ENCODE peak calls at places on chromosomes 13 and 19, in four cellular contexts. H is tibial nerve; X is spleen; M is CD4-positive, alpha-beta T cell. W is an unnamed sample.

GRCh38 chr13:106533940-106534843 is 1.3 kb downstream of the EFNB2 start:
- DNase-seq in H (peak; percentile 44), X (peak; percentile 86), M (no peak), W (peak; percentile 24)

GRCh38 chr19:2199215-2199614 is 35.5 kb downstream of the DOT1L start:
- DNase-seq in H (no peak), X (no peak), M (no peak), W (peak; percentile 35)

GRCh38 chr19:30153326-30154210 is 211.5 kb downstream of the URI1 start:
- DNase-seq in H (no peak), X (no peak), M (no peak), W (no peak)

GRCh38 chr13:113552786-113553540 is 31.6 kb upstream of the TFDP1 start:
- DNase-seq in H (no peak), X (peak; percentile 83), M (no peak), W (peak; percentile 43)

GRCh38 chr13:85286081-85286480 is 513.1 kb downstream of the SLITRK6 start:
- DNase-seq in H (no peak), X (no peak), M (no peak), W (no peak)

GRCh38 chr13:64675256-64675892 is 2554.8 kb downstream of the PCDH9 start:
- DNase-seq in H (no peak), X (no peak), M (no peak), W (no peak)

GRCh38 chr13:23467048-23467931 is 33.8 kb upstream of the SACS start:
- DNase-seq in H (no peak), X (peak; percentile 79), M (no peak), W (no peak)

GRCh38 chr13:40469581-40470282 is 196.7 kb downstream of the FOXO1 start:
- DNase-seq in H (no peak), X (no peak), M (no peak), W (no peak)

GRCh38 chr13:25608181-25608580 is 236.4 kb downstream of the ATP8A2 start:
- DNase-seq in H (no peak), X (no peak), M (no peak), W (no peak)

GRCh38 chr13:76868451-76868850 is 17.8 kb downstream of the KCTD12 start:
- DNase-seq in H (no peak), X (no peak), M (no peak), W (no peak)

GRCh38 chr13:54078271-54078670 is 1049.7 kb downstream of the OLFM4 start:
- DNase-seq in H (no peak), X (no peak), M (no peak), W (no peak)

GRCh38 chr13:99982021-99982740 is 597 bp downstream of the ZIC2 start:
- DNase-seq in H (no peak), X (peak; percentile 80), M (no peak), W (peak; percentile 47)

GRCh38 chr13:65932587-65933239 is 1297.4 kb downstream of the PCDH9 start:
- DNase-seq in H (no peak), X (no peak), M (no peak), W (no peak)

GRCh38 chr13:75302031-75302430 is 179.9 kb downstream of the TBC1D4 start:
- DNase-seq in H (no peak), X (no peak), M (no peak), W (no peak)

GRCh38 chr19:14475251-14476073 is at the start of gene PTGER1:
- DNase-seq in H (no peak), X (no peak), M (no peak), W (peak; percentile 63)

GRCh38 chr13:26923824-26924605 is 163.4 kb upstream of the GPR12 start:
- DNase-seq in H (no peak), X (no peak), M (no peak), W (no peak)

GRCh38 chr19:33132425-33132824 is 511 bp downstream of the WDR88 start:
- DNase-seq in H (no peak), X (no peak), M (no peak), W (peak; percentile 37)

GRCh38 chr19:5341981-5342380 is 1.4 kb upstream of the PTPRS start:
- DNase-seq in H (no peak), X (no peak), M (no peak), W (no peak)

GRCh38 chr13:47457631-47458030 is 543.4 kb downstream of the SUCLA2 start:
- DNase-seq in H (no peak), X (no peak), M (no peak), W (no peak)

GRCh38 chr13:64910061-64910460 is 2320.1 kb downstream of the PCDH9 start:
- DNase-seq in H (no peak), X (no peak), M (no peak), W (no peak)

GRCh38 chr13:57073983-57074382 is 66.7 kb upstream of the PRR20A start:
- DNase-seq in H (no peak), X (no peak), M (no peak), W (no peak)

GRCh38 chr19:51565583-51565982 is 5.5 kb upstream of the ZNF175 start:
- DNase-seq in H (no peak), X (no peak), M (no peak), W (no peak)

GRCh38 chr19:2475018-2475701 is 767 bp upstream of the GADD45B start:
- DNase-seq in H (no peak), X (peak; percentile 91), M (peak; percentile 46), W (no peak)

GRCh38 chr19:35318679-35319448 is 10.1 kb upstream of the CD22 start:
- DNase-seq in H (peak; percentile 33), X (peak; percentile 91), M (no peak), W (no peak)

GRCh38 chr19:17240062-17240854 is 5.5 kb downstream of the NR2F6 start:
- DNase-seq in H (no peak), X (no peak), M (no peak), W (no peak)

GRCh38 chr19:30034321-30034720 is 92.3 kb downstream of the URI1 start:
- DNase-seq in H (no peak), X (no peak), M (no peak), W (no peak)

GRCh38 chr19:407501-408440 is 1.2 kb downstream of the C2CD4C start:
- DNase-seq in H (no peak), X (peak; percentile 67), M (no peak), W (no peak)

GRCh38 chr13:95251641-95252040 is 49.6 kb downstream of the ABCC4 start:
- DNase-seq in H (no peak), X (no peak), M (no peak), W (no peak)

GRCh38 chr13:101383595-101383994 is 32.7 kb downstream of the NALCN start:
- DNase-seq in H (no peak), X (no peak), M (no peak), W (no peak)

GRCh38 chr13:28268800-28269223 is 130.5 kb downstream of the PAN3 start:
- DNase-seq in H (no peak), X (no peak), M (no peak), W (no peak)

GRCh38 chr13:75225288-75225687 is 256.7 kb downstream of the TBC1D4 start:
- DNase-seq in H (no peak), X (no peak), M (no peak), W (no peak)

GRCh38 chr13:110676511-110677204 is 29.3 kb downstream of the CARS2 start:
- DNase-seq in H (no peak), X (peak; percentile 86), M (peak; percentile 24), W (no peak)

GRCh38 chr13:51534075-51534817 is 50.0 kb upstream of the WDFY2 start:
- DNase-seq in H (peak; percentile 19), X (peak; percentile 81), M (peak; percentile 9), W (no peak)

GRCh38 chr13:33992891-33993336 is 175.0 kb downstream of the RFC3 start:
- DNase-seq in H (no peak), X (no peak), M (no peak), W (no peak)

GRCh38 chr13:38898481-38898880 is 92.2 kb downstream of the STOML3 start:
- DNase-seq in H (no peak), X (no peak), M (no peak), W (no peak)

GRCh38 chr19:41626278-41626677 is 596 bp downstream of the CEACAM4 start:
- DNase-seq in H (no peak), X (no peak), M (no peak), W (no peak)

GRCh38 chr13:113724780-113725315 is 34.2 kb upstream of the TMEM255B start:
- DNase-seq in H (peak; percentile 58), X (peak; percentile 94), M (peak; percentile 90), W (peak; percentile 87)

GRCh38 chr13:44853641-44854040 is 135.6 kb downstream of the NUFIP1 start:
- DNase-seq in H (no peak), X (no peak), M (no peak), W (no peak)

GRCh38 chr13:113582841-113583631 is 1.5 kb upstream of the TFDP1 start:
- DNase-seq in H (no peak), X (peak; percentile 68), M (no peak), W (no peak)

DNA sequence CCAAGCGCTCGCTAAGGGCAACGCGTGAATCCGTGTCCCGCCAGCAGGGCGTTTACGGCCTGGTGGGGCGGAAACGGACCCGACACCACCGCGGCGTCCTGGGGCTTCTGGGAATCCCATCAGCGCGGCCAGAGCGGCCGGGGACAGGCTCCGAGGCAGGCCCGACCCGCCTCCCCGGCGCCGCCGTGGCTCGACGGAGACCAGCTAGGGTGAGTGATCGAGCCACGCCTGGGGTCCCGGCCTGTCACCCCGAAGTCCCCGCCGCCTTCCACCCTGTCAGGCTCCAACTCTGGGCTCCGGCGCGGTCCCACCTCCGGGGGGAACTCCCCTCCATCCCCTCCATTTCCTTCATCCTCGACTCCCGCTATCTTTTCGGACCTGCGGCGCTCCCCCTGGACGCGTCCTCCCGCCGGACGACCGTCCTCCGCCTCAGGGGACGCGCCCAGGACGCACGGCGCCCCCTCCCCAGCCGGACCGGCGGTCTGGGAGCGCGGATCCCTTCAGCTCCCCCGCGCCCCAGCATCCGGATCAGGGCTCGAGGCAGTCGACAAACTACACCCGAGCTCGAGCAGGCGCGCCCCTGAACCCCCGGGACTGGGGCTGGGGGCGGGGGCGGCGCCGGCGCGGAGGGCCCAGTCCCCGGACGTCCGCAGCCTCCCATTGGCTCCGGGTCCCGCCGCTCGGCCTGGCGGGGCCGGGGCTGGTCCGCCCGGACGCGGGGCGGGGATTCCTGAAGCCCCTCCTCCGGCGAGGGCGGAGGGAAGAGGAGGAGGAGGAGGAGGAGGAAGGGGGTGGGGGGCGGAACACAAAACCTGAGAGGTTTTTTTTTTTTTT is 643 bp upstream of the BICRA start:
- DNase-seq in H (peak; percentile 93), X (peak; percentile 98), M (peak; percentile 91), W (peak; percentile 99)
- TF ChIP-seq CTCF in H (no peak), X (no peak), M (no peak), W (no peak)

DNA sequence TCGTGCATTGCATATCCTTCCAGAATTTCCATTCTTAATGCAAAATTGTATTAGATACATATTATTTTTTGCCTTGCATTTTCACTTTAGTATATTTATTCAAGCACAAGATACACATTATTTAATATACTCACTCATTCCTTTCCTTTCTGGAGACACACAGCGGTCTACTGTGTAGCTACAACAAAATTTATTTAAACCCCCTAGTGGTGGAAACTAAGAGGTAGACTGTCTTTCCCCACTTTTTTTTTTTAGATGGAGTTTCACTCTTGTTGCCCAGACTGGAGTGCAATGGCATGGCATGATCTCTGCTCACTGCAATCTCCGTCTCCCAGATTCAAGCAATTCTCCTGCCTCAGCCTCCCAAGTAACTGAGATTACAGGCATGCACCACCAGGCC is 2040.3 kb upstream of the PCDH20 start:
- DNase-seq in H (no peak), X (no peak), M (no peak), W (no peak)
- TF ChIP-seq CTCF in H (no peak), X (no peak), M (no peak), W (peak; percentile 68)

GRCh38 chr19:7979011-7979410 is 26.4 kb downstream of the ELAVL1 start:
- DNase-seq in H (no peak), X (peak; percentile 41), M (no peak), W (no peak)
- TF ChIP-seq CTCF in H (no peak), X (no peak), M (no peak), W (no peak)

GRCh38 chr19:38417544-38418506 is 8.2 kb downstream of the RASGRP4 start:
- DNase-seq in H (peak; percentile 11), X (peak; percentile 95), M (peak; percentile 24), W (peak; percentile 52)
- TF ChIP-seq CTCF in H (no peak), X (peak; percentile 36), M (no peak), W (no peak)